ENCODE peak calls at places on chromosomes 1 and 21, in five cellular contexts. One of them, this sample, is unnamed.

GRCh38 chr1:177912991-177913390 is 56.9 kb downstream of the SEC16B start:
- DNase-seq in body of pancreas: peak; percentile 85
- DNase-seq in esophagus squamous epithelium: no peak
- DNase-seq in esophagus muscularis mucosa: no peak
- DNase-seq in right cardiac atrium: no peak
- DNase-seq in this sample: no peak

GRCh38 chr1:205042911-205043806 is at the start of gene CNTN2:
- DNase-seq in esophagus muscularis mucosa: no peak
- DNase-seq in right cardiac atrium: no peak
- DNase-seq in esophagus squamous epithelium: no peak
- DNase-seq in body of pancreas: no peak
- DNase-seq in this sample: no peak

GRCh38 chr21:35585155-35585554 is 475.2 kb downstream of the SETD4 start:
- DNase-seq in body of pancreas: no peak
- DNase-seq in esophagus squamous epithelium: no peak
- DNase-seq in right cardiac atrium: no peak
- DNase-seq in esophagus muscularis mucosa: no peak
- DNase-seq in this sample: no peak

GRCh38 chr1:201505505-201505893 is 1.4 kb downstream of the CSRP1 start:
- DNase-seq in right cardiac atrium: no peak
- DNase-seq in esophagus squamous epithelium: no peak
- DNase-seq in body of pancreas: no peak
- DNase-seq in esophagus muscularis mucosa: no peak
- DNase-seq in this sample: no peak

GRCh38 chr1:228943436-228943835 is 208.2 kb downstream of the RHOU start:
- DNase-seq in right cardiac atrium: no peak
- DNase-seq in esophagus muscularis mucosa: no peak
- DNase-seq in body of pancreas: no peak
- DNase-seq in esophagus squamous epithelium: no peak
- DNase-seq in this sample: no peak

GRCh38 chr1:208203127-208203847 is 40.9 kb downstream of the PLXNA2 start:
- DNase-seq in body of pancreas: peak; percentile 59
- DNase-seq in esophagus squamous epithelium: no peak
- DNase-seq in esophagus muscularis mucosa: no peak
- DNase-seq in right cardiac atrium: peak; percentile 66
- DNase-seq in this sample: no peak

GRCh38 chr1:226953175-226953800 is 13.2 kb downstream of the COQ8A start:
- DNase-seq in right cardiac atrium: no peak
- DNase-seq in esophagus muscularis mucosa: no peak
- DNase-seq in esophagus squamous epithelium: no peak
- DNase-seq in body of pancreas: no peak
- DNase-seq in this sample: no peak

GRCh38 chr1:42752284-42752683 is 12.2 kb upstream of the CLDN19 start:
- DNase-seq in right cardiac atrium: no peak
- DNase-seq in body of pancreas: no peak
- DNase-seq in esophagus muscularis mucosa: no peak
- DNase-seq in esophagus squamous epithelium: no peak
- DNase-seq in this sample: no peak

GRCh38 chr1:243851129-243851756 is 1.2 kb upstream of the AKT3 start:
- DNase-seq in right cardiac atrium: no peak
- DNase-seq in esophagus muscularis mucosa: no peak
- DNase-seq in body of pancreas: no peak
- DNase-seq in esophagus squamous epithelium: no peak
- DNase-seq in this sample: no peak

GRCh38 chr1:74771913-74772515 is 39.1 kb downstream of the TYW3 start:
- DNase-seq in esophagus muscularis mucosa: no peak
- DNase-seq in right cardiac atrium: no peak
- DNase-seq in body of pancreas: no peak
- DNase-seq in esophagus squamous epithelium: no peak
- DNase-seq in this sample: peak; percentile 65

GRCh38 chr1:36161656-36162531 is 5.9 kb downstream of the MAP7D1 start:
- DNase-seq in right cardiac atrium: no peak
- DNase-seq in esophagus muscularis mucosa: no peak
- DNase-seq in esophagus squamous epithelium: no peak
- DNase-seq in body of pancreas: peak; percentile 44
- DNase-seq in this sample: no peak

GRCh38 chr1:98072047-98072446 is 151.2 kb upstream of the DPYD start:
- DNase-seq in esophagus muscularis mucosa: no peak
- DNase-seq in body of pancreas: no peak
- DNase-seq in right cardiac atrium: no peak
- DNase-seq in esophagus squamous epithelium: no peak
- DNase-seq in this sample: no peak

GRCh38 chr1:117567435-117567834 is 38.4 kb upstream of the TENT5C start:
- DNase-seq in body of pancreas: no peak
- DNase-seq in esophagus squamous epithelium: no peak
- DNase-seq in esophagus muscularis mucosa: peak; percentile 90
- DNase-seq in right cardiac atrium: no peak
- DNase-seq in this sample: no peak

GRCh38 chr1:89866568-89866967 is 45.7 kb downstream of the LRRC8D start:
- DNase-seq in esophagus muscularis mucosa: no peak
- DNase-seq in esophagus squamous epithelium: no peak
- DNase-seq in body of pancreas: no peak
- DNase-seq in right cardiac atrium: no peak
- DNase-seq in this sample: no peak

GRCh38 chr1:247373721-247374141 is 42.1 kb upstream of the ZNF496 start:
- DNase-seq in esophagus muscularis mucosa: no peak
- DNase-seq in esophagus squamous epithelium: no peak
- DNase-seq in right cardiac atrium: peak; percentile 57
- DNase-seq in body of pancreas: peak; percentile 29
- DNase-seq in this sample: peak; percentile 71

GRCh38 chr1:42214447-42214871 is 49.9 kb upstream of the GUCA2A start:
- DNase-seq in body of pancreas: peak; percentile 45
- DNase-seq in esophagus muscularis mucosa: no peak
- DNase-seq in esophagus squamous epithelium: no peak
- DNase-seq in right cardiac atrium: peak; percentile 31
- DNase-seq in this sample: no peak

GRCh38 chr1:169105434-169106094 is 926 bp upstream of the ATP1B1 start:
- DNase-seq in esophagus muscularis mucosa: no peak
- DNase-seq in body of pancreas: peak; percentile 86
- DNase-seq in right cardiac atrium: peak; percentile 64
- DNase-seq in esophagus squamous epithelium: no peak
- DNase-seq in this sample: peak; percentile 64

GRCh38 chr1:1275836-1276235 is 2.2 kb upstream of the UBE2J2 start:
- DNase-seq in right cardiac atrium: no peak
- DNase-seq in esophagus muscularis mucosa: no peak
- DNase-seq in esophagus squamous epithelium: no peak
- DNase-seq in body of pancreas: no peak
- DNase-seq in this sample: no peak

GRCh38 chr1:32701951-32702598 is 495 bp downstream of the SYNC start:
- DNase-seq in esophagus squamous epithelium: no peak
- DNase-seq in right cardiac atrium: peak; percentile 66
- DNase-seq in esophagus muscularis mucosa: no peak
- DNase-seq in body of pancreas: no peak
- DNase-seq in this sample: no peak

GRCh38 chr1:180253585-180254495 is 23.8 kb downstream of the LHX4 start:
- DNase-seq in esophagus muscularis mucosa: no peak
- DNase-seq in esophagus squamous epithelium: no peak
- DNase-seq in right cardiac atrium: no peak
- DNase-seq in body of pancreas: peak; percentile 76
- DNase-seq in this sample: no peak

GRCh38 chr21:27425172-27425571 is 458.3 kb upstream of the ADAMTS5 start:
- DNase-seq in body of pancreas: no peak
- DNase-seq in right cardiac atrium: no peak
- DNase-seq in esophagus muscularis mucosa: no peak
- DNase-seq in esophagus squamous epithelium: no peak
- DNase-seq in this sample: no peak
- H3K4me3 ChIP-seq in body of pancreas: no peak overlapping the region
- H3K4me3 ChIP-seq in right cardiac atrium: no peak overlapping the region
- H3K4me3 ChIP-seq in esophagus muscularis mucosa: no peak overlapping the region
- H3K4me3 ChIP-seq in esophagus squamous epithelium: no peak overlapping the region
- H3K4me3 ChIP-seq in this sample: no peak overlapping the region

GRCh38 chr1:240683576-240683975 is 71.6 kb upstream of the GREM2 start:
- DNase-seq in esophagus muscularis mucosa: no peak
- DNase-seq in body of pancreas: no peak
- DNase-seq in esophagus squamous epithelium: no peak
- DNase-seq in right cardiac atrium: no peak
- DNase-seq in this sample: no peak

GRCh38 chr1:240687820-240688219 is 75.9 kb upstream of the GREM2 start:
- DNase-seq in esophagus muscularis mucosa: no peak
- DNase-seq in esophagus squamous epithelium: no peak
- DNase-seq in right cardiac atrium: no peak
- DNase-seq in body of pancreas: no peak
- DNase-seq in this sample: peak; percentile 92

GRCh38 chr1:240682166-240682565 is 70.2 kb upstream of the GREM2 start:
- DNase-seq in esophagus squamous epithelium: no peak
- DNase-seq in right cardiac atrium: no peak
- DNase-seq in body of pancreas: no peak
- DNase-seq in esophagus muscularis mucosa: no peak
- DNase-seq in this sample: no peak

GRCh38 chr1:240682843-240683242 is 70.9 kb upstream of the GREM2 start:
- DNase-seq in body of pancreas: no peak
- DNase-seq in right cardiac atrium: no peak
- DNase-seq in esophagus squamous epithelium: no peak
- DNase-seq in esophagus muscularis mucosa: no peak
- DNase-seq in this sample: no peak
- H3K27ac ChIP-seq in body of pancreas: no peak overlapping the region
- H3K27ac ChIP-seq in right cardiac atrium: no peak overlapping the region
- H3K27ac ChIP-seq in esophagus squamous epithelium: no peak overlapping the region
- H3K27ac ChIP-seq in esophagus muscularis mucosa: no peak overlapping the region
- H3K27ac ChIP-seq in this sample: no peak overlapping the region

GRCh38 chr1:10777749-10778574 is 18.5 kb downstream of the CASZ1 start:
- DNase-seq in body of pancreas: no peak
- DNase-seq in esophagus squamous epithelium: no peak
- DNase-seq in right cardiac atrium: no peak
- DNase-seq in esophagus muscularis mucosa: no peak
- DNase-seq in this sample: no peak

GRCh38 chr1:10779841-10780240 is 16.6 kb downstream of the CASZ1 start:
- DNase-seq in esophagus squamous epithelium: no peak
- DNase-seq in body of pancreas: no peak
- DNase-seq in right cardiac atrium: no peak
- DNase-seq in esophagus muscularis mucosa: no peak
- DNase-seq in this sample: no peak

GRCh38 chr1:10776206-10776905 is 20.1 kb downstream of the CASZ1 start:
- DNase-seq in body of pancreas: no peak
- DNase-seq in right cardiac atrium: no peak
- DNase-seq in esophagus squamous epithelium: no peak
- DNase-seq in esophagus muscularis mucosa: no peak
- DNase-seq in this sample: no peak

GRCh38 chr1:10779201-10779600 is 17.2 kb downstream of the CASZ1 start:
- DNase-seq in esophagus squamous epithelium: no peak
- DNase-seq in esophagus muscularis mucosa: no peak
- DNase-seq in body of pancreas: peak; percentile 34
- DNase-seq in right cardiac atrium: no peak
- DNase-seq in this sample: no peak

DNA sequence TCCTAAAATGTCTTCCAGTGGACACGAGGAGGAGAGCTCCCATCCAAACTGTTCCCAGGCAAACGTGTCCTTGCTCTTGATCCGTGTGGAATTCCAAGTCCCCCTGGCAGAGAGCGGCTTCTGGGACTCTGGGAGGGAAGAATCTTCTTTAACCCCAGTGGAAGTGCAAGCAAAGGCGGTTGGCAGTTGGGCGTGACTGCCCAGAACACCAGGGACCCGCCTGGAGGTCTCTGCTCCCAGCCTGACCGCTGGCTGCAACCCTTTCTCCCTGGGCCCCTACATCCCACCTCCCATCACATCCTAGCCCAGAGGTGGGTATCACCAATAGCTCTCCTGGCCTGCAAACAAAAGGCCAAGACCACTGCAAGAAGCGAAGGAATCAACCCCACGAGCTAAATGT is 17.8 kb downstream of the CASZ1 start:
- DNase-seq in esophagus squamous epithelium: no peak
- DNase-seq in right cardiac atrium: no peak
- DNase-seq in body of pancreas: no peak
- DNase-seq in esophagus muscularis mucosa: no peak
- DNase-seq in this sample: no peak
- H3K4me3 ChIP-seq in esophagus squamous epithelium: peak overlapping the region; percentile 18
- H3K4me3 ChIP-seq in right cardiac atrium: no peak overlapping the region
- H3K4me3 ChIP-seq in body of pancreas: no peak overlapping the region
- H3K4me3 ChIP-seq in esophagus muscularis mucosa: no peak overlapping the region
- H3K4me3 ChIP-seq in this sample: no peak overlapping the region

GRCh38 chr1:112954945-112955677 is 885 bp downstream of the SLC16A1 start:
- DNase-seq in esophagus muscularis mucosa: no peak
- DNase-seq in esophagus squamous epithelium: no peak
- DNase-seq in body of pancreas: peak; percentile 15
- DNase-seq in right cardiac atrium: peak; percentile 39
- DNase-seq in this sample: peak; percentile 48
- H3K27ac ChIP-seq in esophagus muscularis mucosa: peak overlapping the region; percentile 93
- H3K27ac ChIP-seq in esophagus squamous epithelium: peak overlapping the region; percentile 96
- H3K27ac ChIP-seq in body of pancreas: no peak overlapping the region
- H3K27ac ChIP-seq in right cardiac atrium: peak overlapping the region; percentile 83
- H3K27ac ChIP-seq in this sample: peak overlapping the region; percentile 80

This sample was measured in MM.1S.